ENCODE peak calls at places on chromosomes 1 and 21, in eight cellular contexts. One of them, this sample, is unnamed. For H3K9me3, the result is how much of the 10 kb centered on the place peaks cover.

GRCh38 chr1:180310095-180310494 is 80.0 kb downstream of the LHX4 start:
- DNase-seq in uterus: no peak
- DNase-seq in right lobe of liver: no peak
- DNase-seq in iPS DF 6.9: no peak
- DNase-seq in tibial artery: no peak
- DNase-seq in aorta: no peak
- DNase-seq in heart left ventricle: no peak
- DNase-seq in esophagus muscularis mucosa: no peak
- DNase-seq in this sample: no peak

GRCh38 chr1:15089244-15089992 is 64.1 kb upstream of the TMEM51 start:
- DNase-seq in uterus: no peak
- DNase-seq in aorta: peak
- DNase-seq in heart left ventricle: peak
- DNase-seq in esophagus muscularis mucosa: no peak
- DNase-seq in right lobe of liver: no peak
- DNase-seq in tibial artery: no peak
- DNase-seq in iPS DF 6.9: no peak
- DNase-seq in this sample: no peak

GRCh38 chr1:56450004-56450666 is 129.2 kb downstream of the PLPP3 start:
- DNase-seq in tibial artery: no peak
- DNase-seq in heart left ventricle: no peak
- DNase-seq in uterus: no peak
- DNase-seq in right lobe of liver: no peak
- DNase-seq in iPS DF 6.9: no peak
- DNase-seq in aorta: no peak
- DNase-seq in esophagus muscularis mucosa: no peak
- DNase-seq in this sample: no peak

GRCh38 chr21:42666023-42666747 is 12.8 kb downstream of the PDE9A start:
- DNase-seq in uterus: no peak
- DNase-seq in tibial artery: no peak
- DNase-seq in heart left ventricle: no peak
- DNase-seq in right lobe of liver: no peak
- DNase-seq in esophagus muscularis mucosa: no peak
- DNase-seq in iPS DF 6.9: no peak
- DNase-seq in aorta: no peak
- DNase-seq in this sample: peak

GRCh38 chr21:31604591-31605190 is 54.8 kb upstream of the SOD1 start:
- DNase-seq in heart left ventricle: peak
- DNase-seq in aorta: peak
- DNase-seq in tibial artery: peak
- DNase-seq in right lobe of liver: peak
- DNase-seq in esophagus muscularis mucosa: no peak
- DNase-seq in iPS DF 6.9: peak
- DNase-seq in uterus: peak
- DNase-seq in this sample: peak

GRCh38 chr1:184387069-184387870 is 441 bp downstream of the C1orf21 start:
- DNase-seq in aorta: peak
- DNase-seq in uterus: peak
- DNase-seq in tibial artery: peak
- DNase-seq in heart left ventricle: peak
- DNase-seq in right lobe of liver: peak
- DNase-seq in esophagus muscularis mucosa: no peak
- DNase-seq in iPS DF 6.9: no peak
- DNase-seq in this sample: peak

GRCh38 chr1:27009601-27010197 is 3.0 kb downstream of the TENT5B start:
- DNase-seq in aorta: no peak
- DNase-seq in heart left ventricle: peak
- DNase-seq in iPS DF 6.9: no peak
- DNase-seq in right lobe of liver: no peak
- DNase-seq in esophagus muscularis mucosa: no peak
- DNase-seq in uterus: no peak
- DNase-seq in tibial artery: no peak
- DNase-seq in this sample: peak

GRCh38 chr1:17200756-17201155 is 4.2 kb upstream of the PADI1 start:
- DNase-seq in uterus: no peak
- DNase-seq in iPS DF 6.9: no peak
- DNase-seq in esophagus muscularis mucosa: no peak
- DNase-seq in heart left ventricle: no peak
- DNase-seq in tibial artery: no peak
- DNase-seq in aorta: no peak
- DNase-seq in right lobe of liver: peak
- DNase-seq in this sample: no peak

GRCh38 chr1:241518447-241519307 is 878 bp downstream of the FH start:
- DNase-seq in heart left ventricle: peak
- DNase-seq in tibial artery: peak
- DNase-seq in right lobe of liver: peak
- DNase-seq in aorta: peak
- DNase-seq in esophagus muscularis mucosa: no peak
- DNase-seq in iPS DF 6.9: no peak
- DNase-seq in uterus: peak
- DNase-seq in this sample: peak

GRCh38 chr1:178908358-178908757 is 37.5 kb upstream of the ANGPTL1 start:
- DNase-seq in iPS DF 6.9: no peak
- DNase-seq in tibial artery: no peak
- DNase-seq in heart left ventricle: no peak
- DNase-seq in uterus: no peak
- DNase-seq in right lobe of liver: no peak
- DNase-seq in esophagus muscularis mucosa: no peak
- DNase-seq in aorta: no peak
- DNase-seq in this sample: no peak

GRCh38 chr1:72837781-72838180 is 555.4 kb upstream of the NEGR1 start:
- DNase-seq in aorta: no peak
- DNase-seq in right lobe of liver: no peak
- DNase-seq in esophagus muscularis mucosa: no peak
- DNase-seq in tibial artery: no peak
- DNase-seq in uterus: no peak
- DNase-seq in iPS DF 6.9: no peak
- DNase-seq in heart left ventricle: no peak
- DNase-seq in this sample: no peak

GRCh38 chr1:148160421-148161251 is 8.6 kb upstream of the NBPF11 start:
- DNase-seq in uterus: no peak
- DNase-seq in tibial artery: no peak
- DNase-seq in heart left ventricle: peak
- DNase-seq in esophagus muscularis mucosa: no peak
- DNase-seq in right lobe of liver: no peak
- DNase-seq in iPS DF 6.9: no peak
- DNase-seq in aorta: no peak
- DNase-seq in this sample: peak

GRCh38 chr1:154157520-154158306 is 2.8 kb upstream of the NUP210L start:
- DNase-seq in heart left ventricle: no peak
- DNase-seq in uterus: peak
- DNase-seq in right lobe of liver: no peak
- DNase-seq in tibial artery: no peak
- DNase-seq in iPS DF 6.9: no peak
- DNase-seq in aorta: no peak
- DNase-seq in esophagus muscularis mucosa: no peak
- DNase-seq in this sample: no peak

GRCh38 chr1:111205724-111206070 is 5.3 kb upstream of the DENND2D start:
- DNase-seq in heart left ventricle: no peak
- DNase-seq in aorta: no peak
- DNase-seq in iPS DF 6.9: no peak
- DNase-seq in esophagus muscularis mucosa: no peak
- DNase-seq in tibial artery: no peak
- DNase-seq in right lobe of liver: no peak
- DNase-seq in uterus: no peak
- DNase-seq in this sample: no peak

GRCh38 chr1:20956272-20956671 is 169.2 kb upstream of the HP1BP3 start:
- DNase-seq in iPS DF 6.9: no peak
- DNase-seq in tibial artery: no peak
- DNase-seq in heart left ventricle: no peak
- DNase-seq in right lobe of liver: no peak
- DNase-seq in esophagus muscularis mucosa: no peak
- DNase-seq in uterus: no peak
- DNase-seq in aorta: no peak
- DNase-seq in this sample: no peak

GRCh38 chr1:98090351-98090750 is 169.5 kb upstream of the DPYD start:
- DNase-seq in heart left ventricle: no peak
- DNase-seq in iPS DF 6.9: no peak
- DNase-seq in esophagus muscularis mucosa: no peak
- DNase-seq in aorta: no peak
- DNase-seq in tibial artery: no peak
- DNase-seq in right lobe of liver: no peak
- DNase-seq in uterus: no peak
- DNase-seq in this sample: no peak

GRCh38 chr1:98088361-98088760 is 167.5 kb upstream of the DPYD start:
- DNase-seq in uterus: no peak
- DNase-seq in heart left ventricle: no peak
- DNase-seq in tibial artery: no peak
- DNase-seq in right lobe of liver: no peak
- DNase-seq in aorta: no peak
- DNase-seq in esophagus muscularis mucosa: no peak
- DNase-seq in iPS DF 6.9: no peak
- DNase-seq in this sample: no peak

GRCh38 chr1:98084188-98084587 is 163.4 kb upstream of the DPYD start:
- DNase-seq in tibial artery: no peak
- DNase-seq in uterus: no peak
- DNase-seq in heart left ventricle: no peak
- DNase-seq in aorta: no peak
- DNase-seq in right lobe of liver: no peak
- DNase-seq in esophagus muscularis mucosa: no peak
- DNase-seq in iPS DF 6.9: no peak
- DNase-seq in this sample: no peak

GRCh38 chr1:98086156-98086555 is 165.3 kb upstream of the DPYD start:
- DNase-seq in tibial artery: no peak
- DNase-seq in iPS DF 6.9: no peak
- DNase-seq in uterus: no peak
- DNase-seq in right lobe of liver: no peak
- DNase-seq in aorta: no peak
- DNase-seq in esophagus muscularis mucosa: no peak
- DNase-seq in heart left ventricle: no peak
- DNase-seq in this sample: no peak

DNA sequence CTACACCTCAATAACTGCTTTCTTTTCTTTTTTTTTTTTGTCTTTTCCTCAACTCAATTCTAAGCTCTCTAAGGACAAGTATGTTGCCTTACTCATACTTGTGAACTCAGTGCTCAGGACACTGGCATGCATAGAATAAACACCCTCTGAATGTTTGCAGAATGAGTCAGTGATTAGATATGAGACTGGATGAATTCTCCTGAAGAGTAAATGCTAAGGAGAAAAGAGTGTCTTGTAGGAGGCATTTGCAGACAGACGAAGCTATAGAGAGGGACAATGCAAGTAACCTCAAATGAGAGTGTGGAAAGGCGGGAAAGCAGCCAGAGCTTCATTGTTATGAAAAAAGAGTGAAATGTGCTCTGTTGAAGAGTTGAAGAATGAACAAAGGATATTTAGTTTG is 166.0 kb upstream of the DPYD start:
- DNase-seq in aorta: no peak
- DNase-seq in uterus: no peak
- DNase-seq in esophagus muscularis mucosa: no peak
- DNase-seq in right lobe of liver: no peak
- DNase-seq in iPS DF 6.9: peak
- DNase-seq in tibial artery: no peak
- DNase-seq in heart left ventricle: no peak
- DNase-seq in this sample: no peak
- H3K4me3 ChIP-seq in aorta: no peak
- H3K4me3 ChIP-seq in uterus: no peak
- H3K4me3 ChIP-seq in esophagus muscularis mucosa: no peak
- H3K4me3 ChIP-seq in right lobe of liver: no peak
- H3K4me3 ChIP-seq in iPS DF 6.9: no peak
- H3K4me3 ChIP-seq in tibial artery: no peak
- H3K4me3 ChIP-seq in heart left ventricle: no peak
- H3K4me3 ChIP-seq in this sample: no peak

DNA sequence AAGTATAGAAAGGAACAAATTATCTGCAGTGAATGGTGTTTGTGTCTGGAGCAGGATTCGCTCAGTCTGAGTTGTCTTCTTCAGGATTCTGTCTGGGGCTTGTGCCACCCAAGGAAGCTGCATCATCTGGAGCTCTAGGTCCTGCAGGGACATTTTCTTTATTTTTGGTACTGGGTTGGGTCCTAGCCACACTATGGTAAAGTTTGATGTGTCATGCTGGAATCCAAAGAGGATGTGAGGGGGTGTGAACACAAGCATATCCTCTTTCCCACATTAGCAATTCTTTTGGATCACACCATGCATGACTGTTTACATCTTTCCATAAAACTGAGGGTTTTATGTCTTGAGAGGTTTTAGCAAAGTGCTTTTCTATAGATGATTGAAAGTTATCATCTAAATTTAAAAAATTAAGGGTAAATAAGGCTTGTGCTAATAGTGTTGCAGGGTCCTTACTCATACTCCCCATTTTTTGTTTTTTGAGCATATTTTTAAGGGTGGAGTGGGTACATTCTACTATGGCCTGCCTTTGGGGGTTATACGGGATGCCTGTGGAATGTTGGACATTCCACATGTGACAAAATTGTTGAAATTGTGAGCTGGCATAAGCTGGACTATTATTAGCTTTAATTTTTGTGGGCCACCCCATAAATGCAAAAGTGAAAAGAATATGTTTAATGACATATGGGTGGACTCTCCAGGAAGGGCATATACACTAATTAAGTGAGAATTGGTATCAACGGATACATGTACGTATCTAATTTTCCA is 152.0 kb upstream of the HMCN1 start:
- DNase-seq in iPS DF 6.9: no peak
- DNase-seq in tibial artery: no peak
- DNase-seq in uterus: no peak
- DNase-seq in aorta: no peak
- DNase-seq in heart left ventricle: no peak
- DNase-seq in esophagus muscularis mucosa: no peak
- DNase-seq in right lobe of liver: no peak
- DNase-seq in this sample: no peak
- H3K9me3 ChIP-seq in iPS DF 6.9: under half
- H3K9me3 ChIP-seq in tibial artery: under half
- H3K9me3 ChIP-seq in uterus: under half
- H3K9me3 ChIP-seq in aorta: under half
- H3K9me3 ChIP-seq in heart left ventricle: under half
- H3K9me3 ChIP-seq in esophagus muscularis mucosa: under half
- H3K9me3 ChIP-seq in right lobe of liver: under half
- H3K9me3 ChIP-seq in this sample: under half

GRCh38 chr1:8447616-8448150 is 129.8 kb downstream of the SLC45A1 start:
- DNase-seq in tibial artery: no peak
- DNase-seq in uterus: no peak
- DNase-seq in right lobe of liver: no peak
- DNase-seq in esophagus muscularis mucosa: no peak
- DNase-seq in heart left ventricle: no peak
- DNase-seq in aorta: no peak
- DNase-seq in iPS DF 6.9: no peak
- DNase-seq in this sample: no peak
- H3K4me3 ChIP-seq in tibial artery: no peak
- H3K4me3 ChIP-seq in uterus: no peak
- H3K4me3 ChIP-seq in right lobe of liver: no peak
- H3K4me3 ChIP-seq in esophagus muscularis mucosa: no peak
- H3K4me3 ChIP-seq in heart left ventricle: no peak
- H3K4me3 ChIP-seq in aorta: no peak
- H3K4me3 ChIP-seq in iPS DF 6.9: no peak
- H3K4me3 ChIP-seq in this sample: no peak

DNA sequence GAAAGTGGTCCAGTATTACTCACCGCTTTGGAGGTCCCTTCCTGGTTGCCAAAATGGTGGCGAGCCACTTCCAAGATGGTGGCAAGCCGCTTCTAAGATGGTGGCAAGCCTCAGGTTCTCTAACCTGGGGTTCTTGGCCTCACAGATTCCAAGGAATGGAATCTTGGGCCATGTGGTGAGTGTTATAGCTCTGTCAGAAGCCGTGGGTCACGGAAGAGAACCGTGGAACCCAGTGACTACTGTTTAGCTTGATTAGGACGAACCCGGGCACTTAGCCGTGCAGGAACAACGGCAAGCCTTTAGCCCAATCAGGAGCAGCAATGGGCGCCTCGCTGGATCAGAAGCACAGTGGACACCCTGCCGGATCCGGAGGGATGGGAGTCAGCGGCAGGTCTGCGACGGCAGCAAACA is 356.2 kb upstream of the TMPRSS15 start:
- DNase-seq in right lobe of liver: no peak
- DNase-seq in aorta: no peak
- DNase-seq in tibial artery: no peak
- DNase-seq in heart left ventricle: no peak
- DNase-seq in iPS DF 6.9: no peak
- DNase-seq in esophagus muscularis mucosa: no peak
- DNase-seq in uterus: no peak
- DNase-seq in this sample: no peak
- H3K9me3 ChIP-seq in right lobe of liver: under half
- H3K9me3 ChIP-seq in aorta: under half
- H3K9me3 ChIP-seq in tibial artery: under half
- H3K9me3 ChIP-seq in heart left ventricle: under half
- H3K9me3 ChIP-seq in iPS DF 6.9: under half
- H3K9me3 ChIP-seq in esophagus muscularis mucosa: under half
- H3K9me3 ChIP-seq in uterus: under half
- H3K9me3 ChIP-seq in this sample: under half

This sample was measured in mucosa of descending colon.